ENCODE peak calls at places on chromosome 13, in nine cellular contexts. A, S, F, V, M, C, L, R and T are unnamed samples.

GRCh38 chr13:24076636-24077035 is 83.9 kb upstream of the SPATA13 start:
- DNase-seq in L (no peak), C (no peak), R (no peak), A (peak; percentile 25), S (no peak), M (no peak), F (no peak), V (no peak), T (no peak)

GRCh38 chr13:93859666-93860065 is 619.8 kb downstream of the DCT start:
- DNase-seq in V (no peak), M (peak; percentile 88), A (no peak), F (no peak), R (peak; percentile 56), L (no peak), S (no peak), C (no peak), T (no peak)

GRCh38 chr13:47190696-47191095 is 293.8 kb upstream of the HTR2A start:
- DNase-seq in C (no peak), M (peak; percentile 50), F (no peak), L (no peak), A (no peak), R (no peak), V (no peak), S (no peak), T (no peak)

GRCh38 chr13:75771818-75772217 is 135.7 kb downstream of the LMO7 start:
- DNase-seq in L (peak; percentile 61), F (peak; percentile 83), A (no peak), C (peak; percentile 77), R (peak; percentile 83), M (peak; percentile 93), S (no peak), V (no peak), T (no peak)

GRCh38 chr13:28245465-28245864 is 107.1 kb downstream of the PAN3 start:
- DNase-seq in C (no peak), V (no peak), R (no peak), L (no peak), F (no peak), S (no peak), M (no peak), A (no peak), T (no peak)

GRCh38 chr13:45511310-45512147 is 46.8 kb downstream of the COG3 start:
- DNase-seq in S (peak; percentile 50), M (peak; percentile 64), V (peak; percentile 76), A (peak; percentile 20), R (peak; percentile 86), C (peak; percentile 73), F (peak; percentile 69), L (peak; percentile 64), T (peak; percentile 33)

GRCh38 chr13:111577956-111578595 is 257.6 kb downstream of the TEX29 start:
- DNase-seq in C (no peak), V (no peak), M (no peak), L (no peak), F (no peak), A (no peak), S (no peak), R (no peak), T (no peak)

GRCh38 chr13:27636624-27637288 is 15.1 kb downstream of the POLR1D start:
- DNase-seq in A (no peak), R (no peak), S (no peak), V (no peak), M (peak; percentile 67), C (no peak), F (peak; percentile 57), L (no peak), T (no peak)

GRCh38 chr13:113224486-113224885 is 15.1 kb downstream of the CUL4A start:
- DNase-seq in C (no peak), S (no peak), V (no peak), F (no peak), A (peak; percentile 41), R (no peak), L (no peak), M (no peak), T (no peak)

GRCh38 chr13:111394211-111394922 is 73.9 kb downstream of the TEX29 start:
- DNase-seq in C (no peak), F (no peak), L (no peak), V (no peak), M (no peak), R (no peak), A (no peak), S (no peak), T (no peak)

GRCh38 chr13:99989376-99990044 is 7.9 kb downstream of the ZIC2 start:
- DNase-seq in A (no peak), R (no peak), L (no peak), S (no peak), M (no peak), V (no peak), F (no peak), C (no peak), T (no peak)

GRCh38 chr13:95784161-95784880 is 107.4 kb downstream of the DNAJC3 start:
- DNase-seq in M (peak; percentile 92), V (no peak), R (peak; percentile 78), F (peak; percentile 22), A (no peak), L (peak; percentile 43), S (no peak), C (peak; percentile 84), T (no peak)

GRCh38 chr13:65907656-65908441 is 1322.3 kb downstream of the PCDH9 start:
- DNase-seq in L (no peak), A (no peak), R (no peak), V (peak; percentile 2), C (peak; percentile 3), F (no peak), M (peak; percentile 59), S (no peak), T (no peak)

GRCh38 chr13:27797228-27797624 is 4.9 kb downstream of the GSX1 start:
- DNase-seq in F (peak; percentile 50), M (peak; percentile 15), V (no peak), C (peak; percentile 3), L (peak; percentile 40), R (peak; percentile 35), S (no peak), A (peak; percentile 14), T (no peak)

GRCh38 chr13:59445812-59446211 is 717.9 kb downstream of the DIAPH3 start:
- DNase-seq in S (no peak), F (no peak), C (no peak), A (no peak), M (no peak), V (no peak), R (no peak), L (no peak), T (no peak)

GRCh38 chr13:88217372-88217771 is 546.2 kb downstream of the SLITRK5 start:
- DNase-seq in C (no peak), S (no peak), A (no peak), V (no peak), R (no peak), M (peak; percentile 2), F (no peak), L (no peak), T (no peak)

GRCh38 chr13:74511523-74511922 is 377.3 kb upstream of the KLF12 start:
- DNase-seq in L (no peak), V (no peak), R (no peak), C (no peak), F (no peak), S (no peak), A (no peak), M (no peak), T (no peak)

GRCh38 chr13:32264407-32264806 is 50.8 kb downstream of the ZAR1L start:
- DNase-seq in R (peak; percentile 63), M (peak; percentile 38), L (no peak), C (no peak), S (peak; percentile 53), V (no peak), F (peak; percentile 56), A (peak; percentile 30), T (no peak)

GRCh38 chr13:42367836-42368235 is 95.9 kb downstream of the AKAP11 start:
- DNase-seq in F (no peak), V (peak; percentile 57), R (peak; percentile 34), L (no peak), C (no peak), S (no peak), A (no peak), M (no peak), T (no peak)

GRCh38 chr13:30033681-30034447 is 183.4 kb upstream of the UBL3 start:
- DNase-seq in A (no peak), M (peak; percentile 98), S (peak; percentile 5), F (peak; percentile 66), V (peak; percentile 58), C (peak; percentile 95), L (peak; percentile 29), R (peak; percentile 92), T (no peak)

DNA sequence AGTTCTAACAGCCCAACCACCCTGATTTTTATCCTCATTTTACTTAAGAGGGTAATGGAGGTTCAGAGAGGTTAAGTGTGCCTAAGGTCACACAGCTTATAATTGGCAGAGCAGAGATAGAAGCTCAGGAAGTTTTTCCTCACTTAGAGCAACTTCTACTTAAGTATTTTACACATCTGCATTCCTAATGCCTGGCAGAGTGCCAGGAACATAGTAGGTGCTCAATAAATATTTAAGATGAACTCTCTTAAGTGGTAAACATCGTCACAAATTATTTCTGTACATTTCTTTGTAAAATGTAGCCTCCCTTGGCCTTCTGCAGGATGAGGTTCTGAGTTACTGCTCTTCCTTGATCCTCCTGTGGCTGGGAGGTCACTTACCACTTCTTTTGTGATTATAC is 14.7 kb downstream of the FARP1 start:
- DNase-seq in V (no peak), C (no peak), A (no peak), S (no peak), R (no peak), M (no peak), F (no peak), L (no peak), T (no peak)
- TF ChIP-seq CTCF in V (no peak), C (no peak), A (no peak), S (no peak), R (no peak), M (no peak), F (no peak), L (no peak), T (no peak)

GRCh38 chr13:56893843-56894242 is 246.9 kb upstream of the PRR20A start:
- DNase-seq in C (no peak), V (peak; percentile 13), M (no peak), A (no peak), S (no peak), F (no peak), L (no peak), R (no peak), T (no peak)
- TF ChIP-seq CTCF in C (no peak), V (no peak), M (no peak), A (no peak), S (no peak), F (no peak), L (no peak), R (no peak), T (no peak)

GRCh38 chr13:105513448-105513847 is 1022.0 kb downstream of the EFNB2 start:
- DNase-seq in V (no peak), S (no peak), F (no peak), R (no peak), A (no peak), L (no peak), M (no peak), C (no peak), T (no peak)
- TF ChIP-seq CTCF in V (no peak), S (no peak), F (no peak), R (no peak), A (no peak), L (no peak), M (no peak), C (no peak), T (no peak)

DNA sequence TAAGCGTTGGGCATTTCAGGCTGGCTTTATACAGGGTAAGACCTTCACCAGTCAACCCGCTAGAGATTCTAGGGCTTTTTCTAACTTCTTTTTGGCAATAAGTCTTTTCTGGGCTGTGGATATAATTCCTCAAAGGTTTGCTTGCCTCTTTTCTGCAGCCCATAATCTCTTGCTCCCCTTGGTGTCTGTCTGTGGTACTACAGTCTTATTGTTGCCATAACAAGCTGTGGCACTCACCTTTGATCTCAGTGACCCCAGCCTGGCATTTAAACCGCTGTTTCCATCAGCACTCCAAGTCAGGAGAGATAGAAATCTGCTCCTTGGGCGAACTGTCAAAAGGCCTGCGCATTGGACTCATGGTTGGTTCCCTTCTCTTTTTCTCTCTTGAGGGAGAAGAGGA is 14.5 kb upstream of the MPHOSPH8 start:
- DNase-seq in V (peak; percentile 53), C (peak; percentile 43), M (peak; percentile 10), L (peak; percentile 36), A (peak; percentile 23), S (peak; percentile 28), R (peak; percentile 73), F (no peak), T (peak; percentile 30)
- TF ChIP-seq CTCF in V (peak; percentile 65), C (peak; percentile 82), M (peak; percentile 87), L (peak; percentile 22), A (peak; percentile 52), S (peak; percentile 48), R (peak; percentile 70), F (peak; percentile 81), T (peak; percentile 44)